ENCODE peak calls at places on chromosomes 13 and 19, in five cellular contexts. U, G, V, M and J are unnamed samples.

GRCh38 chr13:29520671-29521070 is 74.8 kb downstream of the SLC7A1 start:
- DNase-seq in U (no peak), G (no peak), V (no peak), M (no peak), J (no peak)

GRCh38 chr13:38767506-38768265 is 80.8 kb downstream of the FREM2 start:
- DNase-seq in U (no peak), G (no peak), V (no peak), M (no peak), J (no peak)

GRCh38 chr13:99970761-99971575 is 599 bp downstream of the ZIC5 start:
- DNase-seq in U (peak), G (no peak), V (no peak), M (no peak), J (peak)

GRCh38 chr19:58401825-58402433 is 6.5 kb downstream of the RNF225 start:
- DNase-seq in U (peak), G (no peak), V (no peak), M (no peak), J (no peak)

GRCh38 chr13:39102981-39103490 is 64.8 kb downstream of the NHLRC3 start:
- DNase-seq in U (no peak), G (no peak), V (no peak), M (no peak), J (no peak)

GRCh38 chr13:28865951-28866350 is 45.8 kb downstream of the MTUS2 start:
- DNase-seq in U (no peak), G (no peak), V (no peak), M (no peak), J (no peak)

GRCh38 chr19:32268381-32268780 is 77.0 kb upstream of the ZNF507 start:
- DNase-seq in U (peak), G (no peak), V (no peak), M (no peak), J (no peak)

GRCh38 chr19:37817180-37817911 is 38.0 kb upstream of the ZNF573 start:
- DNase-seq in U (peak), G (no peak), V (peak), M (no peak), J (no peak)

GRCh38 chr13:110629735-110630134 is 14.4 kb downstream of the NAXD start:
- DNase-seq in U (no peak), G (no peak), V (no peak), M (no peak), J (no peak)

GRCh38 chr19:1853295-1854031 is 5.2 kb upstream of the REXO1 start:
- DNase-seq in U (peak), G (no peak), V (peak), M (peak), J (peak)

GRCh38 chr19:47018923-47019322 is 714 bp upstream of the NPAS1 start:
- DNase-seq in U (no peak), G (no peak), V (no peak), M (no peak), J (no peak)

GRCh38 chr13:40271931-40272775 is 394.3 kb downstream of the FOXO1 start:
- DNase-seq in U (no peak), G (no peak), V (no peak), M (no peak), J (peak)

GRCh38 chr19:10800488-10800887 is 35.5 kb downstream of the TMED1 start:
- DNase-seq in U (no peak), G (no peak), V (no peak), M (no peak), J (no peak)

GRCh38 chr19:55641376-55642152 is 762 bp downstream of the ZNF580 start:
- DNase-seq in U (no peak), G (no peak), V (no peak), M (no peak), J (peak)

GRCh38 chr19:18743281-18743825 is 47.8 kb downstream of the COMP start:
- DNase-seq in U (peak), G (no peak), V (no peak), M (no peak), J (no peak)

GRCh38 chr13:110499621-110500281 is 61.8 kb downstream of the RAB20 start:
- DNase-seq in U (no peak), G (no peak), V (no peak), M (no peak), J (peak)

GRCh38 chr13:108679989-108680388 is 50.6 kb downstream of the MYO16 start:
- DNase-seq in U (no peak), G (no peak), V (no peak), M (no peak), J (no peak)

GRCh38 chr13:43397110-43397509 is 373.7 kb downstream of the DNAJC15 start:
- DNase-seq in U (no peak), G (no peak), V (no peak), M (no peak), J (no peak)

GRCh38 chr13:92346046-92346445 is 880.6 kb upstream of the GPC6 start:
- DNase-seq in U (no peak), G (no peak), V (no peak), M (no peak), J (no peak)

GRCh38 chr13:43132228-43132627 is 108.8 kb downstream of the DNAJC15 start:
- DNase-seq in U (no peak), G (no peak), V (no peak), M (peak), J (peak)

GRCh38 chr19:49335784-49336481 is 727 bp downstream of the CD37 start:
- DNase-seq in U (no peak), G (no peak), V (no peak), M (no peak), J (no peak)

GRCh38 chr13:43686557-43686956 is 100.2 kb downstream of the ENOX1 start:
- DNase-seq in U (no peak), G (no peak), V (no peak), M (no peak), J (peak)

GRCh38 chr13:50915562-50915961 is 6.0 kb downstream of the RNASEH2B start:
- DNase-seq in U (peak), G (no peak), V (peak), M (no peak), J (no peak)

GRCh38 chr19:38711726-38712153 is 32.5 kb downstream of the CAPN12 start:
- DNase-seq in U (no peak), G (no peak), V (no peak), M (no peak), J (no peak)

GRCh38 chr19:49243129-49243528 is 81.9 kb downstream of the SLC6A16 start:
- DNase-seq in U (no peak), G (no peak), V (no peak), M (no peak), J (no peak)

GRCh38 chr13:42702726-42703125 is 78.7 kb upstream of the FAM216B start:
- DNase-seq in U (no peak), G (no peak), V (no peak), M (no peak), J (no peak)

GRCh38 chr13:35923347-35923746 is 207.8 kb downstream of the DCLK1 start:
- DNase-seq in U (no peak), G (no peak), V (no peak), M (peak), J (peak)

GRCh38 chr19:53808710-53809125 is 15.4 kb downstream of the NLRP12 start:
- DNase-seq in U (no peak), G (peak), V (peak), M (peak), J (peak)

GRCh38 chr19:36215276-36216171 is 618 bp downstream of the ZNF146 start:
- DNase-seq in U (no peak), G (no peak), V (no peak), M (no peak), J (peak)

GRCh38 chr19:738509-739128 is 12.3 kb upstream of the MISP start:
- DNase-seq in U (no peak), G (no peak), V (no peak), M (no peak), J (no peak)
- TF ChIP-seq REST in U (no peak), G (no peak), V (no peak), M (no peak), J (no peak)

DNA sequence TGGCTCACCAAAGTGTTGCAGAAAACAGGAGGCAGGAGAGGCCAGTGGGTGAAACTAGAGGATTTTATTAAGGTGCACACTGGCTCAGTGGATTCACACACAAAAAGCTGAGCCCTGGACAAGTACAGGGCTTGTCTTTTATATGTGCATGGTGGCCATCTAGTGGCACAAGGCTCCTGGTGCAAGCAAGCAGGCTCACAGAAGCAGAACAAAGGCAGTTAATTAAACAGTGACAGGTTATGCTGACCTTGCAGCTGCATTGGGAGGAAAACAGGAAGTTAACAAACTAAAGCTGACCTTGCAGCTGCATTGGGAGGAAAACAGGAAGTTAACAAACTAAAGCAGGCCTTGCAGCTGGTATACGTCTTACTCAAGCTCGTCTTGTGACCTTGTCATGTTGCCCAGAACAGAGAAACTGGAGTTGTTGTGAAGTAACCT is 65.3 kb upstream of the ZNF681 start:
- DNase-seq in U (peak), G (no peak), V (peak), M (no peak), J (peak)
- TF ChIP-seq REST in U (no peak), G (no peak), V (no peak), M (no peak), J (no peak)

GRCh38 chr13:27751953-27752352 is 40.3 kb upstream of the GSX1 start:
- DNase-seq in U (no peak), G (no peak), V (no peak), M (no peak), J (no peak)
- TF ChIP-seq REST in U (no peak), G (no peak), V (no peak), M (no peak), J (no peak)

GRCh38 chr13:112133489-112134149 is 66.7 kb downstream of the SOX1 start:
- DNase-seq in U (no peak), G (no peak), V (no peak), M (no peak), J (no peak)
- TF ChIP-seq REST in U (no peak), G (no peak), V (no peak), M (no peak), J (no peak)